ENCODE peak calls at places on chromosomes 7 and 10, in ten cellular contexts. K is NCI-H2029; R is CD8-positive, alpha-beta memory T cell; O is activated CD8-positive, alpha-beta memory T cell treated with anti-CD3 and anti-CD28 coated beads for 4 hours; Y is T-helper 9 cell; Q is GM20000; L is AG09309; D is left kidney; X is RPMI8226; J is neural crest cell. E is an unnamed sample.

GRCh38 chr10:34489973-34490372 is 325.1 kb downstream of the PARD3 start:
- DNase-seq in X (no peak), R (no peak), J (no peak), O (no peak), K (no peak), L (no peak), Y (no peak), D (no peak), Q (no peak), E (no peak)

GRCh38 chr7:159027803-159028455 is 116.7 kb downstream of the VIPR2 start:
- DNase-seq in K (peak), L (no peak), D (peak), Y (no peak), J (no peak), O (no peak), Q (no peak), R (no peak), X (no peak), E (no peak)

GRCh38 chr10:47061776-47062175 is 150.5 kb downstream of the PTPN20 start:
- DNase-seq in Y (no peak), X (no peak), D (no peak), K (no peak), J (no peak), O (no peak), R (no peak), Q (no peak), L (no peak), E (no peak)

GRCh38 chr10:24272374-24272773 is 63.4 kb downstream of the KIAA1217 start:
- DNase-seq in Y (no peak), D (no peak), O (no peak), R (no peak), Q (no peak), X (no peak), J (no peak), K (no peak), L (no peak), E (no peak)

GRCh38 chr7:35691827-35692307 is 3.1 kb downstream of the HERPUD2 start:
- DNase-seq in J (no peak), Y (peak), L (no peak), O (no peak), D (no peak), R (peak), X (no peak), Q (peak), K (no peak), E (peak)

GRCh38 chr10:20004087-20004523 is 187.9 kb downstream of the PLXDC2 start:
- DNase-seq in D (no peak), O (no peak), K (no peak), Y (no peak), Q (peak), L (no peak), J (no peak), R (no peak), X (peak), E (peak)

GRCh38 chr10:104735036-104735435 is 93.9 kb downstream of the SORCS3 start:
- DNase-seq in D (peak), X (no peak), L (no peak), Y (no peak), K (no peak), R (no peak), J (no peak), Q (no peak), O (no peak), E (no peak)

GRCh38 chr7:155375337-155376277 is 77.9 kb downstream of the INSIG1 start:
- DNase-seq in L (no peak), K (peak), J (no peak), O (no peak), R (no peak), Y (no peak), X (peak), Q (no peak), D (peak), E (no peak)

GRCh38 chr10:44921061-44921460 is 9.9 kb downstream of the TMEM72 start:
- DNase-seq in K (no peak), X (no peak), Q (no peak), L (no peak), Y (no peak), R (no peak), O (no peak), D (no peak), J (no peak), E (no peak)

GRCh38 chr10:34702093-34702952 is 112.8 kb downstream of the PARD3 start:
- DNase-seq in D (peak), J (no peak), O (no peak), Q (no peak), K (no peak), R (no peak), L (no peak), X (no peak), Y (no peak), E (no peak)

GRCh38 chr10:79322616-79323566 is 24.4 kb upstream of the PPIF start:
- DNase-seq in L (peak), X (peak), O (peak), K (peak), R (peak), Y (peak), J (no peak), D (peak), Q (no peak), E (peak)

GRCh38 chr7:83550100-83550499 is 98.8 kb downstream of the SEMA3E start:
- DNase-seq in O (no peak), D (no peak), K (no peak), J (no peak), X (no peak), L (no peak), Y (no peak), Q (no peak), R (no peak), E (no peak)

GRCh38 chr10:113992601-113993011 is 51.1 kb upstream of the ADRB1 start:
- DNase-seq in L (no peak), K (no peak), O (no peak), D (no peak), X (no peak), R (no peak), J (no peak), Q (no peak), Y (no peak), E (no peak)

GRCh38 chr7:134920026-134920758 is 66.1 kb upstream of the AGBL3 start:
- DNase-seq in X (no peak), J (no peak), K (no peak), D (no peak), R (no peak), L (peak), Y (no peak), O (no peak), Q (no peak), E (peak)

GRCh38 chr7:28107960-28108359 is 72.6 kb downstream of the JAZF1 start:
- DNase-seq in R (no peak), K (no peak), O (no peak), Y (no peak), D (no peak), J (no peak), L (no peak), Q (no peak), X (no peak), E (no peak)

E was measured in GM12865.